ENCODE peak calls at places on chromosome 16, in six cellular contexts. M, A, B, J, H and C are unnamed samples.

GRCh38 chr16:54936979-54937672 is 6.5 kb downstream of the IRX5 start:
- DNase-seq in J (no peak), A (no peak), B (no peak), M (peak; percentile 61), H (no peak), C (no peak)

GRCh38 chr16:81711609-81712329 is 67.3 kb upstream of the PLCG2 start:
- DNase-seq in J (peak; percentile 67), B (peak; percentile 81), M (peak; percentile 86), H (no peak), A (no peak), C (no peak)

GRCh38 chr16:23072084-23072599 is 77.1 kb downstream of the USP31 start:
- DNase-seq in M (peak; percentile 75), J (peak; percentile 80), B (peak; percentile 92), H (peak; percentile 79), A (peak; percentile 79), C (peak; percentile 83)

GRCh38 chr16:55911616-55912015 is 36.4 kb upstream of the CES5A start:
- DNase-seq in B (no peak), J (no peak), M (no peak), H (no peak), A (no peak), C (no peak)

GRCh38 chr16:68800257-68800875 is 43.0 kb upstream of the TANGO6 start:
- DNase-seq in A (no peak), B (peak; percentile 71), H (no peak), M (peak; percentile 76), J (no peak), C (peak; percentile 64)

GRCh38 chr16:426115-426905 is 861 bp downstream of the RAB11FIP3 start:
- DNase-seq in J (no peak), M (no peak), A (no peak), B (no peak), H (peak; percentile 68), C (peak; percentile 38)

GRCh38 chr16:77585379-77585778 is 136.9 kb upstream of the NUDT7 start:
- DNase-seq in M (no peak), A (no peak), B (no peak), J (no peak), H (no peak), C (no peak)

GRCh38 chr16:76946879-76947278 is 244.1 kb upstream of the MON1B start:
- DNase-seq in A (no peak), J (no peak), H (no peak), B (no peak), M (peak; percentile 68), C (no peak)

GRCh38 chr16:15509593-15510520 is 75.5 kb downstream of the BMERB1 start:
- DNase-seq in A (no peak), J (no peak), M (no peak), H (no peak), B (no peak), C (no peak)

GRCh38 chr16:23537390-23537789 is 19.8 kb downstream of the EARS2 start:
- DNase-seq in B (no peak), J (no peak), A (no peak), M (no peak), H (no peak), C (no peak)

DNA sequence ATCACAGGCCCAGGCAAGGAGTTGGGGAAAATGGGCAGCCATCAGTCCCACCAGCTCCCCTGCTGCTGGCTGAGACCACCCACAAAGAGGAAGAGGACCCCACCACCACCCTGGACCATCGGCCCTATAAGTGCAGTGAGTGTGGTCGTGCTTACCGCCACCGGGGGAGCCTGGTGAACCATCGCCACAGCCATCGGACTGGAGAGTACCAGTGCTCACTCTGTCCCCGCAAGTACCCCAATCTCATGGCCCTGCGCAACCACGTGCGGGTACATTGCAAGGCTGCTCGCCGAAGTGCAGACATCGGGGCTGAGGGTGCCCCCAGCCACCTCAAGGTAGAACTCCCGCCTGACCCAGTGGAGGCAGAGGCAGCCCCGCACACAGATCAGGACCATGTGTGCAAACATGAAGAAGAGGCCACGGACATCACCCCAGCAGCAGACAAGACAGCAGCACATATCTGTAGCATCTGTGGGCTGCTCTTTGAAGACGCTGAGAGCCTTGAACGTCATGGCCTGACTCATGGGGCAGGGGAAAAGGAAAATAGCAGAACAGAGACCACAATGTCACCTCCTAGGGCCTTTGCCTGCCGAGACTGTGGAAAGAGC is 3.5 kb downstream of the ZNF646 start:
- DNase-seq in J (peak; percentile 61), M (no peak), B (peak; percentile 59), A (no peak), H (no peak), C (no peak)
- H3K36me3 ChIP-seq in J (peaks cover 57% of the 10 kb centered on the region), M (peaks cover 31% of the 10 kb centered on the region), B (peaks cover 55% of the 10 kb centered on the region), A (no peaks in the 10 kb centered on the region), H (peaks cover 60% of the 10 kb centered on the region), C (peaks cover 12% of the 10 kb centered on the region)

GRCh38 chr16:47059991-47060390 is 83.8 kb downstream of the NETO2 start:
- DNase-seq in M (no peak), H (peak; percentile 16), J (peak; percentile 25), A (no peak), B (peak; percentile 12), C (no peak)

GRCh38 chr16:47058295-47059086 is 85.0 kb upstream of the DNAJA2 start:
- DNase-seq in M (no peak), H (peak; percentile 28), A (no peak), J (peak; percentile 41), B (peak; percentile 10), C (peak; percentile 80)

GRCh38 chr16:47055136-47055885 is 81.8 kb upstream of the DNAJA2 start:
- DNase-seq in A (no peak), J (no peak), H (no peak), M (no peak), B (peak; percentile 44), C (no peak)

GRCh38 chr16:47056704-47057630 is 83.5 kb upstream of the DNAJA2 start:
- DNase-seq in B (peak; percentile 2), A (no peak), M (no peak), H (no peak), J (no peak), C (no peak)

GRCh38 chr16:47057631-47057996 is 84.1 kb upstream of the DNAJA2 start:
- DNase-seq in M (no peak), J (peak; percentile 37), A (no peak), H (peak; percentile 51), B (peak; percentile 9), C (no peak)
- H3K36me3 ChIP-seq in M (no peaks in the 10 kb centered on the region), J (no peaks in the 10 kb centered on the region), A (no peaks in the 10 kb centered on the region), H (no peaks in the 10 kb centered on the region), B (no peaks in the 10 kb centered on the region), C (no peaks in the 10 kb centered on the region)

DNA sequence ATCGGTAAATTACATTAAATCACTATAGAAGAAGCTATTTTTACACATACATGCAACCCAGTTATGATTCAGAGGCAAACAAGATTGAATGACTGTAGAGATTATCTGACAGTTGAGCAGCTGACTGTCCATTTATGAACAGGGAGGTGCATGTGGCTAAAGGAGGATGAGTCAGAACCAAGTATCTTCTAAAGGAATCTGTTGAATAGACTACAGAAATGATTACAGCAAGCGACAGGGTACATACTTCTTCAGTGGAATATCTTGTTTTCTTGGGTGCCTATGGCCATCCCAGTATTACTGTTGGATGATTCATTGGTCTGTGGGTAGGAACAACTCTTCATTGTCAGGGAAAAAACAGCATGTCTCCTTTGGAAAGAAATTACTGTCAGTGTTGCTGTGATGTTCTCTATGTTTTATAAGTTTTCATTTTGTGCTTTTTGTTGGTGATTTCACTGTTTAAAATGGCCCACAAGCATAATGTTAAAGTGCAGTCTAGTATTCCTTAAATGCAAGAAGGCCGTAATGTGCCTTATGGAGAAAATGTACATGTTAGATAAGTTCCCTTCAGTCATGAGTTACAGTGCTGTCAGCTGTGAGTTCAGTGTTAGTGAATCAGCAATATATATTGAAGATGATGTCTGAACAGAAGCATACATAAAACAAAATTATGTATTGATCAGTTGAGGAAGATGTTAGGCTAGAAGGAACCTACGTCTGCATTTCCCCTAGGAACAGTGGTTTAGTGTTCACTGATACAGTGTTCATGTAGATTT is 27.0 kb downstream of the CBFB start:
- DNase-seq in A (peak; percentile 25), J (no peak), M (peak; percentile 98), H (no peak), B (no peak), C (no peak)
- H3K36me3 ChIP-seq in A (no peaks in the 10 kb centered on the region), J (no peaks in the 10 kb centered on the region), M (no peaks in the 10 kb centered on the region), H (peaks cover 8% of the 10 kb centered on the region), B (no peaks in the 10 kb centered on the region), C (no peaks in the 10 kb centered on the region)

GRCh38 chr16:2325791-2326190 is 14.7 kb downstream of the ABCA3 start:
- DNase-seq in M (no peak), A (no peak), H (no peak), J (no peak), B (no peak), C (no peak)
- H3K36me3 ChIP-seq in M (no peaks in the 10 kb centered on the region), A (no peaks in the 10 kb centered on the region), H (peaks cover 57% of the 10 kb centered on the region), J (peaks cover 45% of the 10 kb centered on the region), B (peaks cover 23% of the 10 kb centered on the region), C (no peaks in the 10 kb centered on the region)

DNA sequence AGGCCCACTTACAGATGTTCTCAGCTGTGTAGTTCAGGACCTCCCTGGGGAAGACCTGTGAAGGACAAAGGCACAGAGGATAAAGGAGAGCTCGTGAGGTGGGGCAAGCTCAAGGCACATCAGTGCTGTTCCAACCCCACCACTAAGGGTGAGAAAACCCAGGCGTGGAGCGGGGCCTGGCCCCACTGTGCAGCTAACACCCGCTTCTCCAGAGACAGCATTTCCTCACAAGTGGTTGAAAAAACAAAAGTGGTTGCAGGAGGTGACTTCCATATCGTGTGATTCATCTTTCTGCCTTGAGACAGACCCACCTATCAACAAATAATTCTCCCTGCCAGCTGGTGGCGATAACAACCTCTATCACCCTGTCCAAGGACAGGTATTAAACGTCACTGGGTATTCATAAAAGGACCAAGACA is 30.0 kb downstream of the SNN start:
- DNase-seq in B (no peak), J (no peak), M (peak; percentile 72), A (no peak), H (no peak), C (no peak)
- H3K36me3 ChIP-seq in B (peaks cover 13% of the 10 kb centered on the region), J (peaks cover 48% of the 10 kb centered on the region), M (peaks cover 21% of the 10 kb centered on the region), A (no peaks in the 10 kb centered on the region), H (peaks cover 65% of the 10 kb centered on the region), C (peaks cover 21% of the 10 kb centered on the region)

GRCh38 chr16:28155293-28155692 is 56.5 kb downstream of the XPO6 start:
- DNase-seq in J (no peak), A (no peak), B (no peak), H (no peak), M (no peak), C (no peak)
- H3K36me3 ChIP-seq in J (peaks cover 23% of the 10 kb centered on the region), A (peaks cover 8% of the 10 kb centered on the region), B (peaks cover 25% of the 10 kb centered on the region), H (peaks cover 45% of the 10 kb centered on the region), M (peaks cover 17% of the 10 kb centered on the region), C (peaks cover 4% of the 10 kb centered on the region)

DNA sequence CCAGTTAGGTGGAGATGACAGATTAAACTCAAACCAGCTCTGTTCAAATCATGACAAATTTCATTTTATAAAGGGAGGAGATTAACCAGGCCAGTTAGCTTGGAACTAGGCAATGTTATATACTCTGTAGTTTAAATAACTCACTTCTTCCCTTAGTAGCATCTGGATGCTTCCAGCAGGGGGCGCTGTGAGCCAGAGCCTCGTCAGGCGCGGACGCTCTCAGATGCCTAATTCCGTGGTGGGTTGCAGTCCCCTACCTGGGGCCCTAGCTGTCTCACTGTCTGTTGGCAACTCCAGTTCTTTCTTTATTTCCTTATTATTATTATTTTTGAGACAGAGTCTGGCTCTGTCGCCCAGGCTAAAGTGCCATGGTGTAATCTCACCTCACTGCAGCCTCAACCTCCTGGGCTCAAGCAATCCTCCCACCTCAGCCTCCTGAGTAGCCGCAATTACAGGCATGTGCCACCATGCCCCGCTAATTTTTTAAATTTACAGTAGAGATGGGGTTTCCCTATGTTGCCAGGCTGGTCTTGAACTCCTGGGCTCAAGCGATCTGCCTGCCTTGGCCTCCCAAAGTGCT is 17.3 kb upstream of the WFDC1 start:
- DNase-seq in M (peak; percentile 33), H (peak; percentile 78), B (peak; percentile 80), A (no peak), J (peak; percentile 70), C (peak; percentile 80)
- H3K36me3 ChIP-seq in M (no peaks in the 10 kb centered on the region), H (no peaks in the 10 kb centered on the region), B (no peaks in the 10 kb centered on the region), A (no peaks in the 10 kb centered on the region), J (no peaks in the 10 kb centered on the region), C (no peaks in the 10 kb centered on the region)